ENCODE peak calls at places on chromosomes 2 and 18, in eight cellular contexts. I is kidney epithelial cell, S is transverse colon, H is AG04449, K is A549, P is GM12878, Y is upper lobe of right lung, G is WTC11. X is an unnamed sample.

GRCh38 chr2:47559079-47559684 is 156.2 kb downstream of the MSH2 start:
- DNase-seq in K (no peak), G (no peak), H (no peak), Y (no peak), P (no peak), I (peak), S (no peak), X (no peak)

GRCh38 chr2:218809515-218809914 is 22.1 kb downstream of the PRKAG3 start:
- DNase-seq in G (no peak), H (no peak), Y (no peak), P (no peak), S (no peak), K (no peak), I (no peak), X (no peak)

GRCh38 chr18:76486029-76486428 is 9.0 kb downstream of the ZNF516 start:
- DNase-seq in H (no peak), S (no peak), Y (no peak), I (no peak), K (no peak), P (no peak), G (no peak), X (no peak)

GRCh38 chr2:223976635-223977226 is 19.5 kb downstream of the MRPL44 start:
- DNase-seq in P (no peak), G (no peak), S (no peak), I (no peak), Y (no peak), H (no peak), K (no peak), X (no peak)

GRCh38 chr2:53632714-53633113 is 134.9 kb upstream of the CHAC2 start:
- DNase-seq in I (peak), Y (no peak), S (no peak), H (peak), G (no peak), K (no peak), P (no peak), X (peak)

GRCh38 chr2:203804070-203804469 is 63.5 kb upstream of the CTLA4 start:
- DNase-seq in Y (no peak), S (no peak), G (no peak), K (no peak), H (peak), I (peak), P (no peak), X (peak)

GRCh38 chr2:96329416-96329815 is 4.3 kb downstream of the ITPRIPL1 start:
- DNase-seq in Y (no peak), K (no peak), P (no peak), I (no peak), G (no peak), H (no peak), S (no peak), X (no peak)

GRCh38 chr18:39591647-39592046 is 2026.0 kb upstream of the CELF4 start:
- DNase-seq in Y (no peak), G (no peak), I (no peak), K (no peak), S (no peak), P (no peak), H (no peak), X (no peak)

GRCh38 chr2:224869601-224870000 is 153.4 kb upstream of the CCDC195 start:
- DNase-seq in G (no peak), I (no peak), K (no peak), H (peak), P (no peak), Y (no peak), S (no peak), X (peak)

GRCh38 chr2:112779598-112779997 is 4.7 kb downstream of the IL1A start:
- DNase-seq in S (no peak), H (no peak), P (no peak), Y (no peak), I (no peak), G (no peak), K (no peak), X (no peak)

GRCh38 chr2:46735108-46735691 is 180.4 kb downstream of the MCFD2 start:
- DNase-seq in S (no peak), H (no peak), I (no peak), G (no peak), P (no peak), Y (no peak), K (no peak), X (no peak)

GRCh38 chr2:230097424-230097823 is 28.7 kb upstream of the SLC16A14 start:
- DNase-seq in P (no peak), I (no peak), H (no peak), K (no peak), S (no peak), Y (no peak), G (no peak), X (no peak)

GRCh38 chr2:68385232-68385906 is 20.3 kb downstream of the PLEK start:
- DNase-seq in H (no peak), S (no peak), G (no peak), P (peak), I (no peak), K (no peak), Y (no peak), X (no peak)

GRCh38 chr2:64212346-64212745 is 68.1 kb upstream of the PELI1 start:
- DNase-seq in G (no peak), S (no peak), K (peak), H (no peak), I (no peak), P (no peak), Y (no peak), X (no peak)

GRCh38 chr2:205463626-205464025 is 218.7 kb upstream of the NRP2 start:
- DNase-seq in H (no peak), S (no peak), K (no peak), I (no peak), G (no peak), Y (no peak), P (no peak), X (no peak)

GRCh38 chr2:203681978-203682377 is 24.5 kb upstream of the CD28 start:
- DNase-seq in P (no peak), Y (no peak), K (no peak), H (no peak), I (no peak), G (no peak), S (no peak), X (no peak)

GRCh38 chr2:222859786-222860726 is 780 bp upstream of the ACSL3 start:
- DNase-seq in P (no peak), S (peak), G (peak), Y (peak), K (peak), I (no peak), H (no peak), X (no peak)

GRCh38 chr2:21162615-21162878 is 38.8 kb downstream of the TDRD15 start:
- DNase-seq in Y (no peak), G (no peak), I (no peak), P (no peak), S (no peak), H (no peak), K (no peak), X (no peak)

GRCh38 chr2:160087854-160088745 is 25.7 kb upstream of the PLA2R1 start:
- DNase-seq in S (no peak), H (no peak), Y (no peak), P (no peak), G (no peak), K (peak), I (no peak), X (no peak)

GRCh38 chr18:76264073-76264472 is 231.0 kb downstream of the ZNF516 start:
- DNase-seq in G (no peak), P (no peak), S (no peak), Y (no peak), H (no peak), K (no peak), I (no peak), X (no peak)

DNA sequence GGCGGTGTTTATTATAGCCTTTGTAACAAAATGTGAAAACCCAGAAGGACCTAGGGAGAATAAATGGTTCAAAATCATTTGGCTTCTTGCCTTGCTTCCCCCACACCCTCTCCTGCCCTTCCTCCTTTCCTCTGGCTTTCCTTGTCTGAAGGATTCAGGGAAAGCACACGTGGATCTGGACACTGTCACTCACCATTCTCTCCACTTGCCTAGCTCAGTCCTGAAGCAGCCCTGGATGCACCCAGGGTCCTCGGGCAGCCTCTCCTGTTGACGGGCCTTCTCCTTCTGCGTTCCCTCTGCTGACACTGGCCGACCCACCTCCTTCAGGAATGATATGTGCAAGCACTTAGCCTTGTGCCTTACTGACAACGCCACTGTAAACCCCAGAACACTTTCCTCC is 68.4 kb downstream of the FAM210A start:
- DNase-seq in H (no peak), I (no peak), P (no peak), Y (no peak), S (no peak), K (no peak), G (no peak), X (no peak)
- TF ChIP-seq CTCF in H (no peak), I (no peak), P (no peak), Y (no peak), S (no peak), K (no peak), G (no peak), X (no peak)

DNA sequence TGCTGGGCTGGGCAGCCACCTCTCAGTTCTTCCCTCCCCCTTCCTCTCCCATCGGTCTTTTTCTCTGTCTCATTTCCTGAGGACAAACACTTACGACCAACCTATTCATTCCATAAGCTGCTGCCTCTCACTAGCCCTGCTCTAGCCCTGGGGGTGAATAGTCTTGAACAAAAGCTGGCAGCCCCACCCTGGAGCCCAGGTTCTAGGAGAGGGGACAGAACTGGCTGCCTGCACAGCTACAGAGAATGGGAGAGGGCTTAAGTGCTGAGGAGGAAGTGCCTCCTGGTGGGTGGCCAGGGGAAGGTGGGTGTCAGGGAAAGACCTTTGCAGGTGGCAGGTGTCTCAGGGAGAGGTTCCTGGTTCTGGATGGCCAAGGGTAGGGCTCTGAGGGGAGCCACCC is 22.8 kb downstream of the ANO7 start:
- DNase-seq in I (no peak), G (no peak), P (no peak), K (no peak), H (no peak), Y (no peak), S (no peak), X (no peak)
- TF ChIP-seq CTCF in I (no peak), G (no peak), P (no peak), K (no peak), H (no peak), Y (no peak), S (no peak), X (no peak)

GRCh38 chr2:48566582-48566981 is 36.6 kb downstream of the STON1 start:
- DNase-seq in Y (no peak), H (no peak), K (peak), P (no peak), G (peak), I (no peak), S (no peak), X (no peak)
- TF ChIP-seq CTCF in Y (peak), H (peak), K (peak), P (no peak), G (no peak), I (peak), S (no peak), X (peak)

DNA sequence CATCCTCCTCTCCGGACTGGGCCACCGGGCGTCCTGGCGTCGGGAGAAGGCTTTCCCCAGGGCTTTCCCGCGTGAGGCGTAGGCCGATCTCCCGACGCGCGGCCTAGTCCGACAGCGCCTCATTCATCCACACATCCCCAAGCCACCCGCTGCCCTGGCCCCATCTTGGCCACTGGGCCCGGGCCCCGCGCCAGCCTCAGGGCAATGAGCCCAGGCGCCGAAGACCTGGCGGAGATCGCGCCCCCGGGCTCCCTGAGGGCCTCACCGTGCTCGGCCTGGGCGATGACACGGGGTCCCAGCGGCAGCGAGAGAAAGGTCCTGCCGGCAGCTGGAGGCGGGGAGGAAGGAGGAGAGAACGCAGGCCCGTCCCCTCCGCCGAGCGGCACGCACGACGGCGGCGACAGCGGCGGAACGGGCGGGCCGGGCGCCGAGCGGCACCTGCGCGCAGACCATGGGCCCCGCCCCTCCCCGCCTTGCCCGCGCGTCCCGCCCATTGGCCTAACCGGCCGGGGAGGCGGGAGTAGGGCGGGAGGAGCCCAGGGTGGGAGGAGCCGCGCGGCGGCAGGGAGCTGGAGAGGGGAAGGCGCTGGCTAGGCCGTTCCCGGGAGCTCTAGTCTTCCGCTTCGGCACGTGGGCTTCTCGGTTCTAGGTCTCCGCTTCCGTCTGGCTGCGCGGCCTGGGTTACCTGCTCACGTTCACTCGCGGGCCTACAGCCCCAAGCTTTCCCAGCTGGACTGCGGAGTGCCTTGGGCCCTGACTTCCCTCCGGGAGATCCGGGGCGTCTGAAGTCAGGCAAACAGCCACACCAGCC is at the start of gene OLA1:
- DNase-seq in I (peak), K (peak), H (no peak), S (peak), G (peak), Y (peak), P (peak), X (peak)
- TF ChIP-seq CTCF in I (no peak), K (no peak), H (no peak), S (no peak), G (no peak), Y (no peak), P (no peak), X (no peak)